ENCODE peak calls at places on chromosome 13, in five cellular contexts. K is CD4-positive, alpha-beta T cell; R is dorsolateral prefrontal cortex; C is mucosa of descending colon; M is cardiac fibroblast. D is an unnamed sample.

GRCh38 chr13:21837841-21838551 is 167.1 kb downstream of the FGF9 start:
- DNase-seq in K (no peak), R (no peak), C (no peak), M (no peak), D (no peak)

GRCh38 chr13:36428083-36428482 is 4.2 kb upstream of the CCNA1 start:
- DNase-seq in K (no peak), R (no peak), C (no peak), M (peak), D (no peak)

GRCh38 chr13:23899555-23899954 is 2.3 kb upstream of the C1QTNF9B start:
- DNase-seq in K (peak), R (no peak), C (peak), M (peak), D (peak)

GRCh38 chr13:26605845-26606244 is 48.4 kb downstream of the WASF3 start:
- DNase-seq in K (no peak), R (no peak), C (no peak), M (no peak), D (no peak)

GRCh38 chr13:35936579-35936978 is 194.6 kb downstream of the DCLK1 start:
- DNase-seq in K (no peak), R (no peak), C (no peak), M (no peak), D (no peak)

GRCh38 chr13:33275916-33276315 is 9.6 kb downstream of the STARD13 start:
- DNase-seq in K (no peak), R (no peak), C (no peak), M (no peak), D (no peak)

GRCh38 chr13:68713394-68713793 is 1394.2 kb upstream of the ATXN8OS start:
- DNase-seq in K (no peak), R (no peak), C (no peak), M (no peak), D (no peak)

GRCh38 chr13:44573790-44574465 is 2.2 kb downstream of the TSC22D1 start:
- DNase-seq in K (no peak), R (no peak), C (peak), M (peak), D (no peak)

GRCh38 chr13:25288966-25289365 is 1.7 kb upstream of the MTMR6 start:
- DNase-seq in K (no peak), R (no peak), C (no peak), M (no peak), D (no peak)

GRCh38 chr13:88704600-88705275 is 1033.6 kb downstream of the SLITRK5 start:
- DNase-seq in K (no peak), R (no peak), C (peak), M (no peak), D (no peak)

GRCh38 chr13:23411706-23412105 is 21.8 kb downstream of the SACS start:
- DNase-seq in K (no peak), R (no peak), C (no peak), M (no peak), D (no peak)

GRCh38 chr13:38045278-38046048 is 175.9 kb upstream of the TRPC4 start:
- DNase-seq in K (no peak), R (no peak), C (peak), M (peak), D (no peak)

GRCh38 chr13:43020794-43021193 is 2.6 kb upstream of the DNAJC15 start:
- DNase-seq in K (no peak), R (no peak), C (no peak), M (no peak), D (no peak)

GRCh38 chr13:80477641-80478443 is 136.9 kb upstream of the SPRY2 start:
- DNase-seq in K (no peak), R (no peak), C (no peak), M (no peak), D (no peak)

GRCh38 chr13:31946091-31946770 is 85.3 kb upstream of the FRY start:
- DNase-seq in K (no peak), R (no peak), C (no peak), M (peak), D (no peak)

GRCh38 chr13:44393391-44393790 is 19.8 kb downstream of the SERP2 start:
- DNase-seq in K (no peak), R (no peak), C (peak), M (no peak), D (no peak)

GRCh38 chr13:113581871-113582270 is 2.7 kb upstream of the TFDP1 start:
- DNase-seq in K (no peak), R (peak), C (no peak), M (no peak), D (no peak)

GRCh38 chr13:73235385-73235784 is 176.6 kb downstream of the KLF5 start:
- DNase-seq in K (no peak), R (no peak), C (no peak), M (no peak), D (no peak)

GRCh38 chr13:57787058-57787791 is 155.7 kb downstream of the PCDH17 start:
- DNase-seq in K (no peak), R (no peak), C (no peak), M (no peak), D (no peak)

GRCh38 chr13:45142440-45143345 is 22.4 kb downstream of the GTF2F2 start:
- DNase-seq in K (no peak), R (no peak), C (no peak), M (no peak), D (no peak)

GRCh38 chr13:73702419-73703071 is 431.7 kb downstream of the KLF12 start:
- DNase-seq in K (peak), R (no peak), C (no peak), M (no peak), D (peak)

GRCh38 chr13:44620057-44620456 is 43.9 kb upstream of the TSC22D1 start:
- DNase-seq in K (no peak), R (no peak), C (no peak), M (peak), D (no peak)

GRCh38 chr13:44848956-44849748 is 140.1 kb downstream of the NUFIP1 start:
- DNase-seq in K (no peak), R (no peak), C (no peak), M (no peak), D (no peak)

GRCh38 chr13:40132249-40132648 is 476.8 kb downstream of the COG6 start:
- DNase-seq in K (no peak), R (no peak), C (no peak), M (no peak), D (no peak)

GRCh38 chr13:20193142-20193923 is 595 bp upstream of the GJB2 start:
- DNase-seq in K (no peak), R (no peak), C (peak), M (no peak), D (no peak)

GRCh38 chr13:28719656-28720055 is 886 bp upstream of the SLC46A3 start:
- DNase-seq in K (no peak), R (no peak), C (no peak), M (peak), D (no peak)

GRCh38 chr13:28719227-28719562 is 425 bp upstream of the SLC46A3 start:
- DNase-seq in K (no peak), R (no peak), C (no peak), M (no peak), D (no peak)

GRCh38 chr13:28718186-28718537 is 608 bp downstream of the SLC46A3 start:
- DNase-seq in K (no peak), R (no peak), C (no peak), M (peak), D (peak)

GRCh38 chr13:28717170-28717569 is 1.6 kb downstream of the SLC46A3 start:
- DNase-seq in K (no peak), R (no peak), C (no peak), M (no peak), D (no peak)

DNA sequence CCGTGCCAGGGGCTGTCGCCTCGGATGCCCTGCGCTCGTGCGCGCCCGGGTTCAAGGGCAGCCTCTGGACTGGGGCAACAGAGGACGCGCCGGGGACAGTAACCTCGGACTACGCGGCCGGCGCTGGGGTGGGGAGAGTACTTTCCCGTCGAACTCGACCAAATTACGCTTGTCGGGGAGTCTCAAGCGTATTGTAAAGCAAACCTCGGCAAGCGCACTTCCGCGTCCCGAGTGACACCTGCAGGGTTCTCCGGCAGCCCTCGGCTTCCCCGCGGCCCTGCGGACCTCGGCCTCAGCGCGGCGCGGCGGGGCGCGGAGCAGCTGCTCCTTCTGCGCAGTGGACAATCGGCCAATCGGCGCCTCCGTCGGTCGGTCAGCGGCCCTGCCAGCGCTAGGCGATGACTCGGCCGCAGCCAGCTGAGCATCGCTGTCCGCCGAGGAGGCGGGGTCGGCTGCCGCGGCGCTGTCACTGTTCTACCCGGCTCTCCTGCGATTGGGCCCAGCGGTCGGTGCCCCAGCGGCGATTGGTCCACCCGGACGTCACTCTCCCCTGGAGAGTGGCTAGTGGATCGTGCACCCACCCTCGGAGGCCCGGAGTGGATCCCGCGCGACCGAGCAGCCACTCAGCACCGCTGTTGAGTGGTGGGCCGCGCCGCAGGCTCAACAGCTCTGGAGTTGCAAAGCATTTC is at the start of gene SLC46A3:
- DNase-seq in K (peak), R (peak), C (peak), M (peak), D (peak)
- TF ChIP-seq CTCF in K (no peak), R (no peak), C (peak), M (no peak), D (no peak)

GRCh38 chr13:95498886-95499285 is 53.6 kb upstream of the CLDN10 start:
- DNase-seq in K (no peak), R (no peak), C (no peak), M (no peak), D (no peak)

GRCh38 chr13:95497307-95497943 is 55.1 kb upstream of the CLDN10 start:
- DNase-seq in K (no peak), R (peak), C (no peak), M (no peak), D (no peak)

GRCh38 chr13:95496485-95496884 is 56.0 kb upstream of the CLDN10 start:
- DNase-seq in K (no peak), R (no peak), C (no peak), M (no peak), D (no peak)

GRCh38 chr13:95492044-95492801 is 60.3 kb upstream of the CLDN10 start:
- DNase-seq in K (no peak), R (no peak), C (peak), M (no peak), D (no peak)

DNA sequence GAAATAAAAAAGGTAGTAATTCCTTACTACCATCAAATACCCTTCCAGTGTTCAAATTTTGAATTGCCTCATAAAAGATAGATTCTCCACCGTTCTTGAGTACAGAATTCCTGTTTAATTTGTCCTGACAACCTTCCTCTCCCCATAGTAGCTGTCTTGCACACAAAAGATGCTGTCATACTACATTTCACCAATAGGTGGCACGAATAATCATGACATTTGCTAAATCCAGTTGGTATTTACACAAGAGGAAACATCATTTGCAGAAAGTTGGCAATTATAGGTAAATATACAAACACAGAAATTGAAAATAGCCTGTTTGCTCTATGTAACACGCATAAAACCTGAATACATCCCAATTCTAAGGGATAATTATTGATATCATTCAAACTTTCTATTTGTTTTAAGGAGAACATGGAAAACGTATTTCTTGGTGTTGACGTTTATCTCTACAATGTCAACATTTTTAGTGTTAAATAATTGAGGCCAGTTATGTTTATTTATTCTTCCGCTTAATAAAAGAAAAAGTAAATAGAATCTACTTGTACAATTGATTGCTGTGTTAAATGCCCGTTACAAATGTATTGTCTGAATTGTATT is 58.3 kb upstream of the CLDN10 start:
- DNase-seq in K (no peak), R (no peak), C (peak), M (peak), D (peak)
- TF ChIP-seq CTCF in K (peak), R (peak), C (peak), M (peak), D (peak)

DNA sequence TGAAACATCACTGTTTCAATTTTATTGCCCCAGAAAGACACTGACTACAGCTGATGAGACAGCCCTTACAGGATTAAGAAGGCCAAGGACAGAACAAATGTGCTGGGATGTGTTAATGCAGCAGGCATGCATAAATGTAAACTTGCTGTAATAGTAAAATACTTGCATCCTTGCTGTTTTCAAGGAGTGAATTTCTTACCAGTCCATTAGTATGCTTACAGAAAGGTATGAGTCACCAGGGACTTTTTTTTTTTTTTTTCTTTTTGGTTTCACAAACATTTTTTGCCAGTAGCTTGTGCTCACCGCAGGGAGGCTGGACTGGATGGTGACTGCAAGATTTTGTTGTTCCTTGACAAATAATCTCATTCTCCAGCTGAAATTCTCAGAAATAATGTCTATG is 55.1 kb downstream of the GPR180 start:
- DNase-seq in K (no peak), R (no peak), C (no peak), M (peak), D (peak)
- TF ChIP-seq CTCF in K (no peak), R (no peak), C (no peak), M (peak), D (no peak)

GRCh38 chr13:111537843-111538499 is 217.5 kb downstream of the TEX29 start:
- DNase-seq in K (no peak), R (peak), C (no peak), M (no peak), D (no peak)

GRCh38 chr13:111539252-111539651 is 218.8 kb downstream of the TEX29 start:
- DNase-seq in K (no peak), R (peak), C (no peak), M (no peak), D (no peak)

GRCh38 chr13:111540486-111540885 is 220.0 kb downstream of the TEX29 start:
- DNase-seq in K (no peak), R (peak), C (no peak), M (no peak), D (no peak)

GRCh38 chr13:111541345-111541744 is 220.9 kb downstream of the TEX29 start:
- DNase-seq in K (no peak), R (peak), C (no peak), M (no peak), D (no peak)

DNA sequence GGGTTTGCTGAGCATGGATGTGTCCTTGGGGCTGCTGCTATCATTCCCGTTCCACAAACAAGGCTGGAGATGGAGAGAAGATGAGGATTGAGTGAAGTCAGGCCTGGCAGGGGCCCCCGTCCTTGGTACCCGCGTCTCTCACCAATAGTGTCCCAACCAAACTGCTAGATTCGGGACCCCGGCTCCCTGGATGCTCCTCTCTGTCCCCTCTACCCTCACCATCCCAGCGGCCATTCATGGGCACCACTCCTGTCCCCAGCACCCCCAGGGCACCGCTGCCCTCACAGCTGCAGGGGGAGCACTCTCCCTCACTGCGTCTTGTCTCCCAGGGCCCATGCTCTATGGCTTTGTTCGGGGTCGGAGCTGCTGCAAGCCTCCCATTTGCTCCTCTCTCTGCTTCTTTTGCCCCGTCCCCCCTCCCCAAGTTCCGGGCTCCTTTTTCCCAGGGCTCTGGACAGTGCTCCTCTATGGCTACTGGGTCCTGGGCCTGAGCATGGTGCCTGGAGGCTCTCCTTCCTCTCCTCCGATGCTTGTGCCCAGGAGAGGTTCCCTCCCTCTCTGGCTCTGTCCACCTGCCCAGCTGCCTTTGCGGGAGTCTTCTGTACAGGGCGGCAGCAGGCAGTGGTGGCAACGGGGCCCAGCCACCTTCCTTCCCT is 219.5 kb downstream of the TEX29 start:
- DNase-seq in K (no peak), R (peak), C (no peak), M (no peak), D (no peak)
- TF ChIP-seq CTCF in K (no peak), R (no peak), C (no peak), M (no peak), D (no peak)

DNA sequence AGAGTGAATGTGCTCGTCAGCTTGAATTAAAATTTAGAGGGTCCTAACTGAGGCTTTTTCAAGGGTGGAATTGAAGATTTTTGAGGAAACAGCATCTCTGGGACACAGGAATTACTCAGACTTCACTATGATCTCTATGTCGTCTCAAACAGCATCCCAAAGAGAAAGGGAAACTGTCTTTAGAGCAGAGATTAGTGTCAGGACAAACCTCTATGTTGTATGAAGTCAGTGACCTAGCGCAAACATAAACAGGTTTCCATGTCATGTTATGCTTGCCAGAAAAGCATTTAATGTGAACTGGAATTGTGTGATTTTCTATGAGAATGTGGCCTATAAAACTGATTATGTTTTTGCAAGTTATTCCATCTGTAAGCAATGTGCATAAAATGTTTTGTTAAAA is 573.7 kb downstream of the GPC6 start:
- DNase-seq in K (no peak), R (no peak), C (no peak), M (no peak), D (no peak)
- TF ChIP-seq CTCF in K (no peak), R (no peak), C (no peak), M (no peak), D (no peak)

DNA sequence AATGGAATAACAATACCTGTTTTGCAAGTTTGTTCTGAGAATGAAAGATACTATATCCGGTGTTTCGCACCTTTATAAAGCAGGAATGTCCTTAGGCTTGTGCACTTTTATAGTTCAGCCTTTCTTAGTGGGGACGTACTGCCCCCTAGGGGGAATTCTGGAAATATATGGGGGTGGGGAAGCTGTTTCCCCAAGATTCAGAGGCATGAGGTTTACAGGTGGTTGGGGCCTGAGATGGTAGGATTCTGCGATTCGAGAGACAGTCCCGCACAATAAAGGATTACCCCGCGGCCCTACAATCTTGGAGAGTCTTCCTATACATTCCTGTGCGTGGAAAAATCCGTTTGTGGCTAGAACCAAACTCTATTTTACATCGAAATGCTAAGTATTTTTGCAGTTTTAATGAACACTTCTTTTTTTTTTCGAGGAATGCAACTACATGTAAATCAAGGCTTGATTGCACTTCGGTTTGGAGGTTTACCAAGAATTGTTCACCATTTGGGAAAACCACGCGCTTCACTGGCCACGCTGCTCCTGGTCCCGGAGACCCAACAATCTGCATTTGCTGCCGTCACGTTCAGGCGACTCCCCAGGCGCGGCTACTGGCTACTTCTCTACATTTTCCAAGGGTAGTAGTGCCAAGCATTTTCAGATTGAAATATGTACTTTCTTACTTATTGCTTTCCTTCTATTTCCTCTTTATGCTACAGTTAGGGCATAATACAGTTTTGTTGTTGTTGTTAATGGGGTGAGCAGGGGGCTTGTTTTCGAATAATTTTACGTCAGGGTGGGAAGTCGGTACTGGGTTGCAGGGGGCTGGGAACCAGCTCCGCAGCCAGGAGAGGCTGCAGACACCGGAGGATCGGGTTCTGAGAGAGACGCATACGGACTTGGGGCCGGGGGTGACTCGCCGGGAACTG is 830 bp downstream of the NEK5 start:
- DNase-seq in K (peak), R (peak), C (peak), M (peak), D (peak)
- TF ChIP-seq CTCF in K (peak), R (peak), C (peak), M (peak), D (peak)